ENCODE peak calls at places on chromosomes 6 and 20, in nine cellular contexts. T, L, O, D, Z, A, B, G and V are unnamed samples.

GRCh38 chr6:66226099-66226498 is 519.1 kb upstream of the EYS start:
- DNase-seq in A (no peak), O (no peak), T (peak), G (no peak), B (no peak), Z (no peak), L (no peak), D (no peak), V (no peak)

GRCh38 chr6:136365781-136366354 is 76.2 kb upstream of the BCLAF1 start:
- DNase-seq in T (no peak), B (peak), Z (no peak), A (no peak), D (no peak), L (no peak), O (no peak), G (no peak), V (no peak)

GRCh38 chr6:26197736-26198625 is 110.8 kb downstream of the HFE start:
- DNase-seq in T (peak), O (peak), D (no peak), Z (peak), A (no peak), L (no peak), G (peak), B (no peak), V (no peak)

GRCh38 chr6:139373928-139374356 is 506 bp downstream of the CITED2 start:
- DNase-seq in G (no peak), L (peak), A (no peak), O (no peak), D (no peak), T (no peak), B (no peak), Z (no peak), V (peak)

GRCh38 chr6:121437861-121438651 is 2.6 kb downstream of the GJA1 start:
- DNase-seq in G (peak), T (peak), O (no peak), D (no peak), Z (peak), L (no peak), A (peak), B (no peak), V (peak)

GRCh38 chr20:46698788-46699187 is 9.5 kb upstream of the TP53RK start:
- DNase-seq in T (peak), G (peak), D (no peak), B (no peak), L (no peak), A (no peak), Z (no peak), O (no peak), V (no peak)

GRCh38 chr6:2818593-2818992 is 23.1 kb downstream of the SERPINB1 start:
- DNase-seq in A (peak), L (no peak), Z (peak), O (no peak), D (no peak), T (peak), B (no peak), G (peak), V (no peak)

GRCh38 chr6:108207013-108207412 is 41.2 kb downstream of the NR2E1 start:
- DNase-seq in G (no peak), T (no peak), D (no peak), Z (no peak), A (no peak), B (no peak), O (no peak), L (no peak), V (no peak)

GRCh38 chr6:53333439-53334408 is 15.0 kb downstream of the ELOVL5 start:
- DNase-seq in T (no peak), O (no peak), L (no peak), G (no peak), A (no peak), Z (no peak), B (no peak), D (no peak), V (no peak)

GRCh38 chr20:10762216-10762615 is 88.4 kb upstream of the JAG1 start:
- DNase-seq in G (no peak), B (no peak), A (no peak), L (no peak), D (no peak), Z (no peak), T (no peak), O (no peak), V (no peak)

GRCh38 chr6:161038229-161039003 is 46.8 kb downstream of the MAP3K4 start:
- DNase-seq in B (no peak), L (peak), G (peak), T (peak), A (peak), D (no peak), O (no peak), Z (peak), V (peak)

GRCh38 chr6:43708857-43709653 is 21.5 kb upstream of the MRPS18A start:
- DNase-seq in Z (peak), L (no peak), O (no peak), D (no peak), A (peak), G (peak), T (peak), B (no peak), V (no peak)

GRCh38 chr6:170024940-170025339 is 265.9 kb downstream of the DLL1 start:
- DNase-seq in B (no peak), D (no peak), Z (peak), O (no peak), A (no peak), G (peak), T (peak), L (no peak), V (no peak)

GRCh38 chr6:79280756-79281155 is 46.3 kb upstream of the HMGN3 start:
- DNase-seq in Z (no peak), D (no peak), G (no peak), A (no peak), B (no peak), O (no peak), L (no peak), T (no peak), V (no peak)

GRCh38 chr6:83216806-83217205 is 23.6 kb downstream of the RWDD2A start:
- DNase-seq in A (peak), T (peak), Z (no peak), B (no peak), G (no peak), O (no peak), L (no peak), D (no peak), V (no peak)

GRCh38 chr6:27816906-27817305 is 95.3 kb downstream of the OR2B2 start:
- DNase-seq in Z (no peak), G (no peak), B (no peak), O (no peak), T (no peak), A (no peak), D (no peak), L (no peak), V (no peak)

GRCh38 chr6:2688416-2689064 is 62.2 kb downstream of the MYLK4 start:
- DNase-seq in D (no peak), L (peak), T (peak), B (no peak), O (no peak), Z (peak), G (peak), A (peak), V (peak)

GRCh38 chr6:13113376-13113775 is 215.0 kb downstream of the TBC1D7 start:
- DNase-seq in G (no peak), L (no peak), Z (no peak), D (no peak), B (no peak), A (no peak), O (no peak), T (no peak), V (no peak)

GRCh38 chr20:56826306-56826970 is 197.3 kb downstream of the TFAP2C start:
- DNase-seq in G (peak), L (no peak), O (no peak), D (no peak), T (peak), Z (peak), B (no peak), A (no peak), V (no peak)

GRCh38 chr6:145731432-145731831 is 3.9 kb downstream of the EPM2A start:
- DNase-seq in D (no peak), G (peak), O (no peak), Z (peak), B (no peak), A (no peak), T (no peak), L (no peak), V (no peak)

GRCh38 chr6:170088349-170088951 is 202.4 kb downstream of the DLL1 start:
- DNase-seq in L (peak), T (no peak), A (no peak), G (no peak), D (no peak), Z (no peak), B (peak), O (peak), V (no peak)

GRCh38 chr20:57655812-57656161 is 35.6 kb upstream of the ZBP1 start:
- DNase-seq in B (no peak), G (no peak), L (no peak), A (no peak), Z (no peak), D (no peak), O (no peak), T (no peak), V (no peak)